ENCODE peak calls at places on chromosomes 11 and 22, in four cellular contexts. Q is H1, X is GM12878, V is HepG2. J is an unnamed sample.

GRCh38 chr11:34516247-34517040 is 2.9 kb upstream of the ELF5 start:
- DNase-seq in Q (no peak), X (no peak), V (no peak), J (no peak)

GRCh38 chr11:69915151-69915500 is 95.9 kb upstream of the FGF3 start:
- DNase-seq in Q (no peak), X (no peak), V (no peak), J (no peak)

GRCh38 chr11:92163879-92164278 is 60.7 kb upstream of the FAT3 start:
- DNase-seq in Q (no peak), X (no peak), V (no peak), J (no peak)

GRCh38 chr22:36455571-36456458 is 25.6 kb downstream of the TXN2 start:
- DNase-seq in Q (no peak), X (no peak), V (no peak), J (no peak)

GRCh38 chr22:33597274-33597985 is 322.8 kb downstream of the LARGE1 start:
- DNase-seq in Q (no peak), X (no peak), V (no peak), J (no peak)

GRCh38 chr11:86160546-86161149 is 83.9 kb upstream of the EED start:
- DNase-seq in Q (no peak), X (no peak), V (peak; percentile 76), J (no peak)

GRCh38 chr22:29782061-29782845 is 15.1 kb downstream of the UQCR10 start:
- DNase-seq in Q (no peak), X (no peak), V (peak; percentile 50), J (no peak)

GRCh38 chr22:46367707-46368191 is 32.2 kb downstream of the TRMU start:
- DNase-seq in Q (peak; percentile 61), X (no peak), V (peak; percentile 44), J (peak; percentile 40)

GRCh38 chr11:127270848-127271247 is 270.3 kb upstream of the KIRREL3 start:
- DNase-seq in Q (no peak), X (no peak), V (no peak), J (no peak)

GRCh38 chr11:44611687-44612437 is 46.4 kb downstream of the CD82 start:
- DNase-seq in Q (no peak), X (peak; percentile 86), V (no peak), J (no peak)

GRCh38 chr22:27100789-27101188 is 443.4 kb downstream of the MIAT start:
- DNase-seq in Q (no peak), X (no peak), V (no peak), J (peak; percentile 39)

GRCh38 chr11:122747358-122747757 is 90.9 kb upstream of the CRTAM start:
- DNase-seq in Q (no peak), X (no peak), V (no peak), J (no peak)

GRCh38 chr22:43392385-43392989 is 19.3 kb upstream of the MPPED1 start:
- DNase-seq in Q (no peak), X (no peak), V (no peak), J (no peak)

GRCh38 chr11:64859542-64860414 is 15.3 kb upstream of the CDC42BPG start:
- DNase-seq in Q (no peak), X (peak; percentile 97), V (no peak), J (no peak)

GRCh38 chr11:123006860-123007542 is 25.4 kb upstream of the BSX start:
- DNase-seq in Q (no peak), X (no peak), V (no peak), J (peak; percentile 52)

GRCh38 chr22:27662359-27663030 is 139.1 kb downstream of the MN1 start:
- DNase-seq in Q (no peak), X (no peak), V (peak; percentile 47), J (no peak)

GRCh38 chr22:20741634-20742581 is 32.0 kb upstream of the SERPIND1 start:
- DNase-seq in Q (no peak), X (no peak), V (peak; percentile 44), J (no peak)

GRCh38 chr11:27933992-27934829 is 173.7 kb downstream of the KIF18A start:
- DNase-seq in Q (peak; percentile 59), X (no peak), V (no peak), J (peak; percentile 79)

GRCh38 chr11:60700689-60701508 is 1.5 kb downstream of the MS4A8 start:
- DNase-seq in Q (no peak), X (no peak), V (peak; percentile 29), J (peak; percentile 46)

GRCh38 chr22:45966892-45967365 is 10.0 kb downstream of the WNT7B start:
- DNase-seq in Q (no peak), X (no peak), V (peak; percentile 36), J (no peak)

GRCh38 chr11:73760066-73760679 is 701 bp downstream of the RAB6A start:
- DNase-seq in Q (no peak), X (no peak), V (no peak), J (no peak)

GRCh38 chr11:121104223-121104831 is 3.3 kb downstream of the TECTA start:
- DNase-seq in Q (no peak), X (no peak), V (no peak), J (no peak)

DNA sequence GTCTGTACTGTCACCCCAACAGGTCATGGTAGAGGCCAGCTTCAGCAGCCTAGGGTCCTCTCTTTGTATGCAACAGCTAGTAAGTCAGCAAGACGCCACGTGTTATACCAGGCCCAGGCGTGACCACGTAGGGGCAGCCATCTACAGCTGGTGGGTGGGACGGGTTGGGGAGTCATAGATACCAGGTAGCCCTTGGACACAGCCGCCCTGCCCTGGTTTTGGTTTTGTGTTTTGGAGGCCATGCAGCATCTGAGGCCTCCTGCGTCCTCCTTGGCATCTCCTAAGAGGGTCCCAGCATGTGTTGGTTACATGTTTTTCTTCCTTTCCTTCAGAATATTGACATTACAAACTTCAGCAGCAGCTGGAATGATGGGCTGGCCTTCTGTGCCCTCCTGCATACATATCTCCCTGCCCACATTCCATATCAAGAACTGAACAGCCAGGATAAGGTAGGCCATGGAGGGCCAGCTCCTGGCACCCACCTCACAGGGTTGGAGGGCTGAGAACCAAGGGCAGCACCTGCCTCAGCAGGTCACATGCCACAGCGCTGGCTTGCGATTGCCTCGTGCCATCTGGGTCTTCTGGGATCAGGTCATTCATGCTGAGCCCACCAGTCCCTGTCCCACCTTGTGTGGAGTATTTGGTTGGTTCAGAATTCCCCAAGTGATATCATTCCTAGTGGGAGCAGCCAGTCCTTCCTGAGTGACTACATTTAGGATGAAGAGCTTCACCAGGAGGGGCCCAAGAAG is 16.0 kb upstream of the ADORA2A start:
- DNase-seq in Q (no peak), X (no peak), V (no peak), J (no peak)
- TF ChIP-seq SUZ12 in Q (no peak), X (no peak), V (no peak), J (no peak)

GRCh38 chr11:17366491-17366890 is 14.9 kb downstream of the NCR3LG1 start:
- DNase-seq in Q (no peak), X (no peak), V (no peak), J (no peak)

GRCh38 chr11:17368551-17368950 is 17.0 kb downstream of the NCR3LG1 start:
- DNase-seq in Q (no peak), X (no peak), V (no peak), J (no peak)

GRCh38 chr11:17371614-17372013 is 16.8 kb downstream of the KCNJ11 start:
- DNase-seq in Q (no peak), X (no peak), V (no peak), J (no peak)

GRCh38 chr11:17369094-17369493 is 17.5 kb downstream of the NCR3LG1 start:
- DNase-seq in Q (no peak), X (no peak), V (no peak), J (no peak)

DNA sequence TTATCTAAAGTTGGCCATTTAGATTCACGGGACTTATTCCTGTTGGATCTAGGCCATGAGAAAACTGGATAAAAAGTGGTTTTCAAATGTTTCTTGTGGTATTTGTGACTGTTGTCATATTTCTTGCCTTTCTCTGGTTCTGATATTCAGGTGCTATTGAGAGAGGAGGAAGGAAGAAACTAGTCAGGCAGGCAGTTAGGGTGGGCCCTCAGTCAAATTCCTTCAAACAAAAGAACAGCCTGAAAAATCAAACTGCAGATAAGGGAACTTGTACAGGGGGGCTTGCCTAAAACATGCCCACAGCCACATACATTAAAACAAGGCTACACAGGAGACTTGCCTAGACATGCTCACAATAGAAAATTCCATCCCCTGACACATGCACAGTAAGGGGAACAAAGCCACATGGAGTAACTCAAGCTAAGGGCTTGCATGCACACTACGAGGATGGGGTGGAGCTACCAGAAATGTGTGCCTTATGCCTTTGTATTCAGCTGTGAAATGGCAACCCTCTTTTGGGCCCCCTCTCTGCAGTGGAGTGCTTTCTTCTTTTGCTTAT is 18.2 kb downstream of the NCR3LG1 start:
- DNase-seq in Q (no peak), X (no peak), V (no peak), J (no peak)
- H3K9me3 ChIP-seq in Q (peaks cover 54% of the 10 kb centered on the region), X (peaks cover 24% of the 10 kb centered on the region), V (peaks cover 54% of the 10 kb centered on the region), J (peaks cover 67% of the 10 kb centered on the region)

GRCh38 chr22:49955581-49956417 is 4.8 kb upstream of the PIM3 start:
- DNase-seq in Q (no peak), X (no peak), V (no peak), J (no peak)
- H3K4me1 ChIP-seq in Q (peaks cover 15% of the 10 kb centered on the region), X (peaks cover 8% of the 10 kb centered on the region), V (peaks cover 92% of the 10 kb centered on the region), J (peaks cover 15% of the 10 kb centered on the region)

GRCh38 chr11:100557830-100558611 is 129.1 kb upstream of the ARHGAP42 start:
- DNase-seq in Q (no peak), X (no peak), V (no peak), J (no peak)
- TF ChIP-seq SUZ12 in Q (no peak), X (no peak), V (no peak), J (no peak)

GRCh38 chr11:114621950-114622809 is 26.6 kb upstream of the NXPE4 start:
- DNase-seq in Q (no peak), X (no peak), V (no peak), J (no peak)

GRCh38 chr11:114625294-114625693 is 29.7 kb upstream of the NXPE4 start:
- DNase-seq in Q (no peak), X (no peak), V (no peak), J (no peak)

GRCh38 chr11:114622858-114623257 is 27.3 kb upstream of the NXPE4 start:
- DNase-seq in Q (no peak), X (no peak), V (no peak), J (no peak)

GRCh38 chr11:114624455-114625207 is 29.0 kb upstream of the NXPE4 start:
- DNase-seq in Q (no peak), X (no peak), V (no peak), J (no peak)

DNA sequence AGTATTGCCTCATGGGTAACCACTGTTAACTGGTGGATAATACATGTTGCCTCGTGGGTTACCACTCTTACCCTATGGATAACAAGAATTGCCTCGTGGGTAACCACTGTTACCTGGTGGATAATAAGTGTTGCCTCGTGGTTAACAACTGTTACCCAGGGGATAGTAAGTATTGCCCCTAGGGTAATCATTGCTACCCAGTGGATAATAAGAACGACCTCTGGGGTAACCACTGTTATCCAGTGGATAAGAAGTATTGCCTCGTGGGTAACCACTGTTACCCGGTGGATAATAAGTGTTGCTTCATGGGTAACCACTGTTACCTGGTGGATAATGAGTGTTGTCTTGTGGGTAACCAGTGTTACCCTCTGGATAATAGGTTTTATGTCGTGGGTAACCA is 28.1 kb upstream of the NXPE4 start:
- DNase-seq in Q (no peak), X (no peak), V (no peak), J (no peak)
- H3K9me3 ChIP-seq in Q (peaks cover 46% of the 10 kb centered on the region), X (peaks cover 4% of the 10 kb centered on the region), V (peaks cover 69% of the 10 kb centered on the region), J (peaks cover 69% of the 10 kb centered on the region)

J was measured in NT2/D1.